ENCODE peak calls at places on chromosomes 7 and 10, in four cellular contexts. X is activated CD8-positive, alpha-beta memory T cell treated with anti-CD3 and anti-CD28 coated beads for 4 hours; Z is CD8-positive, alpha-beta T cell; E is M059J. R is an unnamed sample.

GRCh38 chr10:86065711-86066251 is 300.8 kb downstream of the GRID1 start:
- DNase-seq in X (no peak), Z (no peak), E (no peak), R (no peak)

GRCh38 chr7:151809864-151810170 is 67.1 kb downstream of the PRKAG2 start:
- DNase-seq in X (no peak), Z (no peak), E (no peak), R (no peak)

GRCh38 chr7:104653870-104654401 is 325.5 kb downstream of the LHFPL3 start:
- DNase-seq in X (no peak), Z (no peak), E (no peak), R (peak; percentile 3)

GRCh38 chr7:70512719-70513118 is 619.2 kb upstream of the GALNT17 start:
- DNase-seq in X (no peak), Z (no peak), E (no peak), R (no peak)

GRCh38 chr10:35613597-35614226 is 8.6 kb downstream of the GJD4 start:
- DNase-seq in X (no peak), Z (no peak), E (peak; percentile 36), R (peak; percentile 92)

GRCh38 chr7:82975811-82976468 is 186.7 kb downstream of the PCLO start:
- DNase-seq in X (no peak), Z (no peak), E (peak; percentile 68), R (peak; percentile 11)

GRCh38 chr7:93307131-93307660 is 75.0 kb downstream of the VPS50 start:
- DNase-seq in X (no peak), Z (no peak), E (peak; percentile 64), R (peak; percentile 78)

GRCh38 chr7:150739045-150739432 is 1.8 kb downstream of the GIMAP5 start:
- DNase-seq in X (no peak), Z (no peak), E (no peak), R (no peak)

R was measured in PC-3.